ENCODE peak calls at places on chromosome 14, in ten cellular contexts. One of them, this sample, is unnamed.

GRCh38 chr14:101711041-101711861 is 50.3 kb upstream of the PPP2R5C start:
- DNase-seq in NCI-H2081: no peak
- DNase-seq in heart left ventricle: no peak
- DNase-seq in T-helper 2 cell: no peak
- DNase-seq in fibroblast of mammary gland: no peak
- DNase-seq in MCF 10A: no peak
- DNase-seq in HCEC 1CT: no peak
- DNase-seq in NCI-H510A treated with DMSO at 0.1 percent for 48 hours: no peak
- DNase-seq in psoas muscle: no peak
- DNase-seq in NCI-H460: no peak
- DNase-seq in this sample: no peak

GRCh38 chr14:60061371-60061770 is 30.4 kb upstream of the PCNX4 start:
- DNase-seq in NCI-H2081: no peak
- DNase-seq in heart left ventricle: no peak
- DNase-seq in T-helper 2 cell: no peak
- DNase-seq in fibroblast of mammary gland: peak; percentile 15
- DNase-seq in MCF 10A: peak; percentile 48
- DNase-seq in HCEC 1CT: no peak
- DNase-seq in NCI-H510A treated with DMSO at 0.1 percent for 48 hours: no peak
- DNase-seq in psoas muscle: no peak
- DNase-seq in NCI-H460: no peak
- DNase-seq in this sample: no peak

GRCh38 chr14:66099451-66099850 is 386.7 kb upstream of the CCDC196 start:
- DNase-seq in NCI-H2081: no peak
- DNase-seq in heart left ventricle: no peak
- DNase-seq in T-helper 2 cell: no peak
- DNase-seq in fibroblast of mammary gland: no peak
- DNase-seq in MCF 10A: no peak
- DNase-seq in HCEC 1CT: no peak
- DNase-seq in NCI-H510A treated with DMSO at 0.1 percent for 48 hours: no peak
- DNase-seq in psoas muscle: no peak
- DNase-seq in NCI-H460: no peak
- DNase-seq in this sample: peak; percentile 43

GRCh38 chr14:101593411-101594181 is 32.3 kb downstream of the DIO3 start:
- DNase-seq in NCI-H2081: no peak
- DNase-seq in heart left ventricle: no peak
- DNase-seq in T-helper 2 cell: no peak
- DNase-seq in fibroblast of mammary gland: no peak
- DNase-seq in MCF 10A: peak; percentile 20
- DNase-seq in HCEC 1CT: no peak
- DNase-seq in NCI-H510A treated with DMSO at 0.1 percent for 48 hours: no peak
- DNase-seq in psoas muscle: no peak
- DNase-seq in NCI-H460: no peak
- DNase-seq in this sample: no peak

GRCh38 chr14:75238728-75239455 is 39.7 kb upstream of the FOS start:
- DNase-seq in NCI-H2081: no peak
- DNase-seq in heart left ventricle: no peak
- DNase-seq in T-helper 2 cell: no peak
- DNase-seq in fibroblast of mammary gland: no peak
- DNase-seq in MCF 10A: no peak
- DNase-seq in HCEC 1CT: no peak
- DNase-seq in NCI-H510A treated with DMSO at 0.1 percent for 48 hours: no peak
- DNase-seq in psoas muscle: no peak
- DNase-seq in NCI-H460: no peak
- DNase-seq in this sample: peak; percentile 73

GRCh38 chr14:102659797-102660196 is 67.3 kb downstream of the RCOR1 start:
- DNase-seq in NCI-H2081: no peak
- DNase-seq in heart left ventricle: no peak
- DNase-seq in T-helper 2 cell: no peak
- DNase-seq in fibroblast of mammary gland: peak; percentile 76
- DNase-seq in MCF 10A: peak; percentile 38
- DNase-seq in HCEC 1CT: peak; percentile 55
- DNase-seq in NCI-H510A treated with DMSO at 0.1 percent for 48 hours: no peak
- DNase-seq in psoas muscle: no peak
- DNase-seq in NCI-H460: no peak
- DNase-seq in this sample: no peak

GRCh38 chr14:81247271-81247766 is 26.6 kb upstream of the GTF2A1 start:
- DNase-seq in NCI-H2081: no peak
- DNase-seq in heart left ventricle: no peak
- DNase-seq in T-helper 2 cell: no peak
- DNase-seq in fibroblast of mammary gland: no peak
- DNase-seq in MCF 10A: peak; percentile 61
- DNase-seq in HCEC 1CT: no peak
- DNase-seq in NCI-H510A treated with DMSO at 0.1 percent for 48 hours: no peak
- DNase-seq in psoas muscle: no peak
- DNase-seq in NCI-H460: no peak
- DNase-seq in this sample: no peak

GRCh38 chr14:91363776-91364523 is 53.7 kb downstream of the CCDC88C start:
- DNase-seq in NCI-H2081: peak; percentile 28
- DNase-seq in heart left ventricle: no peak
- DNase-seq in T-helper 2 cell: no peak
- DNase-seq in fibroblast of mammary gland: no peak
- DNase-seq in MCF 10A: no peak
- DNase-seq in HCEC 1CT: no peak
- DNase-seq in NCI-H510A treated with DMSO at 0.1 percent for 48 hours: no peak
- DNase-seq in psoas muscle: no peak
- DNase-seq in NCI-H460: no peak
- DNase-seq in this sample: no peak

GRCh38 chr14:92513966-92514843 is 624 bp downstream of the RIN3 start:
- DNase-seq in NCI-H2081: no peak
- DNase-seq in heart left ventricle: no peak
- DNase-seq in T-helper 2 cell: no peak
- DNase-seq in fibroblast of mammary gland: peak; percentile 32
- DNase-seq in MCF 10A: peak; percentile 24
- DNase-seq in HCEC 1CT: peak; percentile 22
- DNase-seq in NCI-H510A treated with DMSO at 0.1 percent for 48 hours: no peak
- DNase-seq in psoas muscle: no peak
- DNase-seq in NCI-H460: no peak
- DNase-seq in this sample: no peak

GRCh38 chr14:73503648-73504047 is 12.9 kb downstream of the RIOX1 start:
- DNase-seq in NCI-H2081: no peak
- DNase-seq in heart left ventricle: no peak
- DNase-seq in T-helper 2 cell: no peak
- DNase-seq in fibroblast of mammary gland: peak; percentile 25
- DNase-seq in MCF 10A: no peak
- DNase-seq in HCEC 1CT: no peak
- DNase-seq in NCI-H510A treated with DMSO at 0.1 percent for 48 hours: no peak
- DNase-seq in psoas muscle: no peak
- DNase-seq in NCI-H460: no peak
- DNase-seq in this sample: no peak

GRCh38 chr14:58814476-58814875 is 176.7 kb downstream of the DACT1 start:
- DNase-seq in NCI-H2081: no peak
- DNase-seq in heart left ventricle: no peak
- DNase-seq in T-helper 2 cell: no peak
- DNase-seq in fibroblast of mammary gland: no peak
- DNase-seq in MCF 10A: no peak
- DNase-seq in HCEC 1CT: no peak
- DNase-seq in NCI-H510A treated with DMSO at 0.1 percent for 48 hours: no peak
- DNase-seq in psoas muscle: no peak
- DNase-seq in NCI-H460: no peak
- DNase-seq in this sample: no peak

GRCh38 chr14:99317231-99318090 is 45.5 kb upstream of the BCL11B start:
- DNase-seq in NCI-H2081: no peak
- DNase-seq in heart left ventricle: no peak
- DNase-seq in T-helper 2 cell: no peak
- DNase-seq in fibroblast of mammary gland: no peak
- DNase-seq in MCF 10A: no peak
- DNase-seq in HCEC 1CT: no peak
- DNase-seq in NCI-H510A treated with DMSO at 0.1 percent for 48 hours: no peak
- DNase-seq in psoas muscle: no peak
- DNase-seq in NCI-H460: no peak
- DNase-seq in this sample: no peak

GRCh38 chr14:95833429-95833828 is 43.2 kb upstream of the TUNAR start:
- DNase-seq in NCI-H2081: peak; percentile 4
- DNase-seq in heart left ventricle: no peak
- DNase-seq in T-helper 2 cell: no peak
- DNase-seq in fibroblast of mammary gland: no peak
- DNase-seq in MCF 10A: no peak
- DNase-seq in HCEC 1CT: peak; percentile 11
- DNase-seq in NCI-H510A treated with DMSO at 0.1 percent for 48 hours: no peak
- DNase-seq in psoas muscle: no peak
- DNase-seq in NCI-H460: no peak
- DNase-seq in this sample: no peak